ENCODE peak calls at places on chromosomes 6 and 20, in seven cellular contexts. H is upper lobe of left lung, X is GM13976, D is mammary epithelial cell, W is HCT116, S is tibial artery, O is psoas muscle. F is an unnamed sample.

GRCh38 chr20:37936451-37936850 is 33.5 kb downstream of the VSTM2L start:
- DNase-seq in O (no peak), S (no peak), D (no peak), W (no peak), X (no peak), H (no peak), F (no peak)

GRCh38 chr6:42251500-42251899 is 33.8 kb upstream of the MRPS10 start:
- DNase-seq in W (no peak), S (no peak), X (no peak), D (no peak), O (no peak), H (no peak), F (no peak)

GRCh38 chr6:73079611-73079955 is 145.7 kb downstream of the KHDC1L start:
- DNase-seq in O (no peak), D (peak; percentile 68), X (no peak), H (no peak), W (no peak), S (no peak), F (no peak)

GRCh38 chr6:42367353-42368011 is 84.2 kb downstream of the TRERF1 start:
- DNase-seq in H (peak; percentile 67), D (no peak), X (peak; percentile 74), O (no peak), W (no peak), S (no peak), F (peak; percentile 19)

GRCh38 chr20:59214083-59214482 is 50.5 kb downstream of the ZNF831 start:
- DNase-seq in W (no peak), O (no peak), S (no peak), D (no peak), X (no peak), H (no peak), F (no peak)

GRCh38 chr6:157019733-157020132 is 242.6 kb downstream of the ARID1B start:
- DNase-seq in W (no peak), X (peak; percentile 29), H (no peak), S (no peak), D (no peak), O (no peak), F (no peak)

GRCh38 chr6:11769816-11770545 is 8.6 kb downstream of the ADTRP start:
- DNase-seq in W (no peak), H (no peak), O (no peak), S (no peak), D (peak; percentile 75), X (no peak), F (no peak)

GRCh38 chr6:117616971-117617765 is 14.9 kb upstream of the GOPC start:
- DNase-seq in W (no peak), S (no peak), O (no peak), H (no peak), D (no peak), X (no peak), F (peak; percentile 26)

GRCh38 chr6:6696867-6697531 is 108.5 kb downstream of the LY86 start:
- DNase-seq in D (peak; percentile 50), H (peak; percentile 83), X (peak; percentile 71), S (no peak), W (peak; percentile 63), O (peak; percentile 46), F (no peak)

GRCh38 chr6:36833182-36833789 is 6.0 kb downstream of the CPNE5 start:
- DNase-seq in H (no peak), O (no peak), D (no peak), X (no peak), S (no peak), W (no peak), F (no peak)
- TF ChIP-seq CTCF in H (no peak), O (no peak), D (no peak), X (no peak), S (no peak), W (no peak), F (no peak)

GRCh38 chr6:47780510-47781356 is 1.1 kb upstream of the OPN5 start:
- DNase-seq in O (no peak), S (no peak), W (peak; percentile 66), H (peak; percentile 22), X (peak; percentile 36), D (peak; percentile 73), F (no peak)
- TF ChIP-seq CTCF in O (peak; percentile 66), S (peak; percentile 51), W (peak; percentile 85), H (peak; percentile 56), X (peak; percentile 63), D (peak; percentile 69), F (peak; percentile 34)

GRCh38 chr6:2792330-2792729 is 27.1 kb downstream of the WRNIP1 start:
- DNase-seq in X (no peak), D (peak; percentile 83), W (peak; percentile 27), S (no peak), H (no peak), O (no peak), F (no peak)

GRCh38 chr6:2794171-2794730 is 29.1 kb downstream of the WRNIP1 start:
- DNase-seq in O (no peak), W (no peak), S (no peak), X (no peak), H (no peak), D (peak; percentile 71), F (no peak)

GRCh38 chr6:2791124-2792050 is 26.2 kb downstream of the WRNIP1 start:
- DNase-seq in H (peak; percentile 85), O (peak; percentile 47), X (peak; percentile 74), D (peak; percentile 82), W (peak; percentile 75), S (peak; percentile 84), F (peak; percentile 46)

GRCh38 chr6:2793491-2794151 is 28.4 kb downstream of the WRNIP1 start:
- DNase-seq in D (peak; percentile 89), X (no peak), W (no peak), S (no peak), H (peak; percentile 91), O (no peak), F (no peak)

GRCh38 chr6:2790588-2790987 is 25.4 kb downstream of the WRNIP1 start:
- DNase-seq in H (no peak), W (no peak), O (no peak), X (no peak), S (no peak), D (no peak), F (no peak)
- TF ChIP-seq CTCF in H (no peak), W (no peak), O (no peak), X (no peak), S (peak; percentile 41), D (no peak), F (no peak)

GRCh38 chr20:50663095-50663821 is 28.1 kb downstream of the RIPOR3 start:
- DNase-seq in D (peak; percentile 71), S (no peak), W (peak; percentile 36), X (no peak), O (no peak), H (peak; percentile 73), F (no peak)
- TF ChIP-seq CTCF in D (peak; percentile 53), S (no peak), W (peak; percentile 50), X (no peak), O (no peak), H (peak; percentile 46), F (no peak)

GRCh38 chr6:27129917-27130316 is 117.6 kb upstream of the PRSS16 start:
- DNase-seq in W (no peak), H (no peak), O (no peak), D (no peak), X (no peak), S (no peak), F (no peak)

GRCh38 chr6:27126815-27127537 is 120.5 kb upstream of the PRSS16 start:
- DNase-seq in S (peak; percentile 93), O (peak; percentile 82), W (peak; percentile 85), H (peak; percentile 95), X (peak; percentile 67), D (peak; percentile 87), F (peak; percentile 68)

GRCh38 chr6:27129095-27129815 is 118.2 kb upstream of the PRSS16 start:
- DNase-seq in H (no peak), S (no peak), X (no peak), O (no peak), D (no peak), W (no peak), F (no peak)

GRCh38 chr6:27127874-27128795 is 119.4 kb upstream of the PRSS16 start:
- DNase-seq in H (no peak), W (no peak), D (no peak), X (no peak), O (no peak), S (no peak), F (no peak)

DNA sequence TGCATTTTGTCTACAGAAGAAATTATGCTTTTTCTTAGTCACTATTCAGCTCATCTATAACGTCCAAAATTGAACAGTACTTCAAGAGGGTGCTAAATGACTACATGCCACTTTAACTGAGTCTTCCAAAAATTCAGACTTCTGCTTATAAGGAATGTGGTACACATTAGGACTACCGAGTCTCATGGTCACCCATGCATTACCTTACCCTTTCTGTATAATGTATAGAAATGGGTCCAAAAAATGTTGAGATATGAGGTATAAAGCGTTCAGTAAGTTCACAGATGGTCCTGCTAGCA is 118.8 kb upstream of the PRSS16 start:
- DNase-seq in D (no peak), O (no peak), H (no peak), W (no peak), S (no peak), X (no peak), F (no peak)
- TF ChIP-seq CTCF in D (no peak), O (no peak), H (no peak), W (no peak), S (no peak), X (no peak), F (no peak)

GRCh38 chr6:88013554-88013953 is 34.1 kb upstream of the SPACA1 start:
- DNase-seq in X (no peak), O (no peak), D (no peak), S (no peak), H (no peak), W (no peak), F (no peak)
- TF ChIP-seq CTCF in X (no peak), O (no peak), D (peak; percentile 24), S (no peak), H (no peak), W (peak; percentile 25), F (no peak)

F was measured in natural killer cell.